ENCODE peak calls at places on chromosomes 2 and 18, in six cellular contexts. J is heart right ventricle, T is IMR-90, G is cardiac muscle cell, V is transverse colon, A is GM12865. S is an unnamed sample.

GRCh38 chr18:74459877-74460276 is 2.8 kb upstream of the DIPK1C start:
- DNase-seq in J (no peak), T (no peak), G (no peak), V (no peak), A (no peak), S (no peak)

GRCh38 chr2:209553913-209554312 is 130.1 kb downstream of the MAP2 start:
- DNase-seq in J (no peak), T (no peak), G (no peak), V (no peak), A (no peak), S (no peak)

GRCh38 chr2:65056990-65057375 is 767 bp downstream of the CEP68 start:
- DNase-seq in J (no peak), T (no peak), G (no peak), V (no peak), A (no peak), S (no peak)

GRCh38 chr2:66869076-66869475 is 434.2 kb downstream of the MEIS1 start:
- DNase-seq in J (no peak), T (peak; percentile 96), G (no peak), V (no peak), A (no peak), S (peak; percentile 74)

GRCh38 chr2:215711484-215712034 is 275.7 kb upstream of the FN1 start:
- DNase-seq in J (no peak), T (peak; percentile 78), G (peak; percentile 18), V (no peak), A (no peak), S (peak; percentile 67)

GRCh38 chr18:22829781-22830180 is 103.3 kb upstream of the RBBP8 start:
- DNase-seq in J (no peak), T (no peak), G (no peak), V (no peak), A (no peak), S (no peak)

GRCh38 chr18:21257383-21257782 is 15.4 kb downstream of the GREB1L start:
- DNase-seq in J (no peak), T (peak; percentile 2), G (no peak), V (no peak), A (no peak), S (no peak)

GRCh38 chr2:189175869-189176431 is 3.6 kb downstream of the COL5A2 start:
- DNase-seq in J (no peak), T (no peak), G (no peak), V (no peak), A (no peak), S (no peak)

GRCh38 chr2:29987141-29987540 is 65.8 kb upstream of the ALK start:
- DNase-seq in J (no peak), T (no peak), G (no peak), V (no peak), A (no peak), S (no peak)

GRCh38 chr2:232687382-232688160 is 9.6 kb upstream of the GIGYF2 start:
- DNase-seq in J (no peak), T (no peak), G (no peak), V (no peak), A (no peak), S (no peak)

GRCh38 chr18:3401669-3402620 is 48.0 kb upstream of the TGIF1 start:
- DNase-seq in J (no peak), T (no peak), G (no peak), V (no peak), A (peak; percentile 58), S (no peak)

GRCh38 chr2:6812857-6813530 is 52.7 kb downstream of the CMPK2 start:
- DNase-seq in J (no peak), T (no peak), G (no peak), V (no peak), A (no peak), S (no peak)

GRCh38 chr2:80852808-80853139 is 548.2 kb upstream of the LRRTM1 start:
- DNase-seq in J (no peak), T (no peak), G (peak; percentile 47), V (no peak), A (peak; percentile 47), S (no peak)

GRCh38 chr2:15976334-15976733 is 36.0 kb downstream of the MYCN start:
- DNase-seq in J (no peak), T (no peak), G (no peak), V (no peak), A (no peak), S (no peak)

GRCh38 chr18:57683470-57683869 is 61.8 kb upstream of the NARS1 start:
- DNase-seq in J (no peak), T (no peak), G (no peak), V (no peak), A (no peak), S (no peak)

GRCh38 chr2:23330214-23330613 is 54.8 kb upstream of the KLHL29 start:
- DNase-seq in J (no peak), T (peak; percentile 20), G (peak; percentile 60), V (no peak), A (peak; percentile 37), S (peak; percentile 5)

GRCh38 chr2:191516260-191516659 is 161.7 kb upstream of the NABP1 start:
- DNase-seq in J (no peak), T (no peak), G (no peak), V (no peak), A (no peak), S (peak; percentile 8)

GRCh38 chr18:22032392-22032961 is 136.9 kb upstream of the GATA6 start:
- DNase-seq in J (no peak), T (peak; percentile 92), G (no peak), V (peak; percentile 20), A (peak; percentile 29), S (peak; percentile 23)

GRCh38 chr2:14634885-14635871 is 2.7 kb downstream of the LRATD1 start:
- DNase-seq in J (peak; percentile 76), T (peak; percentile 16), G (peak; percentile 75), V (peak; percentile 83), A (no peak), S (peak; percentile 38)

GRCh38 chr2:98825404-98825803 is 94.5 kb upstream of the MGAT4A start:
- DNase-seq in J (no peak), T (no peak), G (no peak), V (no peak), A (no peak), S (no peak)

DNA sequence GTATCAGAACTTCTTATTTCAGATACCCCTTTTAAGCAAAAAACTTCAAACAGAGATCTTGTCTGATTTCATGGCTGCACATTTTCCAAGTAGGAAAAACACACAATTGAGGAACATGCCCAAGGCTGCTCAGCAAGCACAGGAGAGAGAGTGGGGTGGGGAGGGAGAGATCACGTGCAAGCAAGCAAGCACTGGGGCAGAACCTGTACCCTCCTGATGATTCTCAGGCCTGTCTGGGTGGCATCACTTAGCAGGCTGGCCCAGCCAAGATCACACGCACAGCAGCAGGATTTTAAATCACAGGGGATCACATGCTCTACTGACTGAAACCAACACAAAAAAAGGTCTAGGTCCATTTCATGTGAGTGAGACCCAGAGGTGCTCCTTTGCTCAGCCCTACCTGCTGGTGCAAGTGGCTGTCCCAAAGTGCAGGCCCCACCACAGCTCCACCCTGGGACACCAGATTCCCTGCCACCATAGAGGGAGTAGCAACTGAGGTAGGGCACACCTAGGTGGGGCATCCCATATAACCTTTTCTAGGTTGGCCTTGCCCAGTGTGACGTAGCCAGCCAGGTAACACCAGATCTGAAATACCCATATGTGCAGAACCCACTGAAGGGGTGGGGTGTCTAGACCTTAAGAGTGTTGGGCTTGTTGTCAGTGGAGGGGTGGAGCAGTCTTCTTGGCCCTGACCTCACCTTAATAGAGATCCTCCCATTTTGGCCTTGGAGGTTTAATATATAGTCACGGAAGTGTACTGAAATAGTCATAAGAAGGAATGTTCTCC is 1.8 kb upstream of the LYPD6B start:
- DNase-seq in J (no peak), T (no peak), G (no peak), V (no peak), A (no peak), S (no peak)
- H3K4me3 ChIP-seq in J (no peak overlapping the region), T (no peak overlapping the region), G (no peak overlapping the region), V (no peak overlapping the region), A (no peak overlapping the region), S (no peak overlapping the region)

GRCh38 chr2:78201064-78201575 is 678.9 kb upstream of the LRRTM4 start:
- DNase-seq in J (no peak), T (no peak), G (no peak), V (no peak), A (no peak), S (no peak)
- TF ChIP-seq CTCF in J (no peak), T (no peak), G (no peak), V (no peak), A (no peak), S (no peak)

GRCh38 chr18:34704823-34705222 is 5.3 kb upstream of the DTNA start:
- DNase-seq in J (no peak), T (no peak), G (no peak), V (no peak), A (no peak), S (no peak)

GRCh38 chr18:34709104-34709503 is 994 bp upstream of the DTNA start:
- DNase-seq in J (no peak), T (peak; percentile 87), G (no peak), V (no peak), A (no peak), S (peak; percentile 95)

GRCh38 chr18:34707670-34708069 is 2.4 kb upstream of the DTNA start:
- DNase-seq in J (no peak), T (peak; percentile 92), G (peak; percentile 66), V (peak; percentile 32), A (no peak), S (peak; percentile 94)

GRCh38 chr18:34709631-34710429 is at the start of gene DTNA:
- DNase-seq in J (no peak), T (peak; percentile 96), G (peak; percentile 32), V (no peak), A (peak; percentile 13), S (peak; percentile 93)

GRCh38 chr18:34710430-34711386 is 610 bp downstream of the DTNA start:
- DNase-seq in J (no peak), T (peak; percentile 66), G (no peak), V (no peak), A (no peak), S (peak; percentile 85)
- H3K4me3 ChIP-seq in J (peak overlapping the region; percentile 37), T (peak overlapping the region; percentile 37), G (no peak overlapping the region), V (no peak overlapping the region), A (no peak overlapping the region), S (peak overlapping the region; percentile 53)

DNA sequence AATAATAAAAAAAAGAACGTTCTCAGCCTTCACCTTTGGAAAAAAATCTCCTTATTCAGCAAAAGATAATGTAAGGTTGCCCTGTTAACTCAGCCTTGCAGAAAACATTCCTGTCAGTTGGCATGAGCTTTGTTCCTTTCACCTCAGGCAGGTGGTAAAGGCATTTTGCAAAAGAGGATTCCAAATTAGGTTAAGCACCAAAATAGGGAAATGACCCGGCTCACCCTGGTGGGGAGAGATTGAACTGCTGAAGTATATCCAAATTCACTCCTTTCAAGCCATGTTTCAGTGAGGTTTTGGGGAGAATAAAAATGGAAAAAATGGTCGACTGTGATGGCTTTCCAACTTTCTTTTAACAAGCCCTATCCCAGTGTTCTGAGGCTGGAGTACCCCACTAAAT is 1988.8 kb upstream of the PIK3C3 start:
- DNase-seq in J (no peak), T (no peak), G (no peak), V (no peak), A (no peak), S (no peak)
- TF ChIP-seq CTCF in J (no peak), T (no peak), G (peak; percentile 34), V (no peak), A (no peak), S (peak; percentile 45)